ENCODE peak calls at places on chromosomes 2 and 18, in six cellular contexts. J is HL-60; A is IMR-90; U is cardiac fibroblast; Y is MCF 10A; R is CD8-positive, alpha-beta T cell. K is an unnamed sample.

GRCh38 chr2:129936334-129936934 is 43.0 kb upstream of the RAB6C start:
- DNase-seq in R (peak), U (peak), J (peak), A (no peak), Y (no peak), K (peak)

GRCh38 chr2:61145990-61146389 is 16.0 kb upstream of the C2orf74 start:
- DNase-seq in U (no peak), Y (no peak), A (no peak), J (no peak), R (no peak), K (no peak)

GRCh38 chr2:168470880-168471475 is 14.9 kb downstream of the CERS6 start:
- DNase-seq in R (no peak), A (no peak), Y (no peak), U (no peak), J (no peak), K (no peak)

GRCh38 chr2:197675246-197675645 is at the start of gene RFTN2:
- DNase-seq in Y (no peak), U (no peak), J (no peak), R (no peak), A (peak), K (no peak)

GRCh38 chr18:21071071-21071470 is 40.5 kb downstream of the ROCK1 start:
- DNase-seq in R (no peak), U (no peak), A (no peak), J (no peak), Y (no peak), K (no peak)

GRCh38 chr2:227818569-227819397 is 5.1 kb downstream of the CCL20 start:
- DNase-seq in J (peak), U (peak), Y (peak), A (no peak), R (no peak), K (no peak)

GRCh38 chr2:42047488-42048317 is at the start of gene PKDCC:
- DNase-seq in R (peak), A (peak), U (peak), J (no peak), Y (peak), K (peak)

GRCh38 chr2:1747065-1747941 is 3.0 kb upstream of the PXDN start:
- DNase-seq in R (no peak), A (no peak), J (no peak), Y (no peak), U (no peak), K (peak)

GRCh38 chr2:11967946-11968465 is 221.6 kb downstream of the LPIN1 start:
- DNase-seq in A (peak), J (no peak), R (no peak), U (peak), Y (peak), K (no peak)

GRCh38 chr2:45119038-45119437 is 109.8 kb upstream of the SIX2 start:
- DNase-seq in J (no peak), Y (peak), U (peak), A (peak), R (no peak), K (no peak)

GRCh38 chr18:72407048-72407447 is 137.1 kb downstream of the CBLN2 start:
- DNase-seq in Y (no peak), U (no peak), R (no peak), A (no peak), J (no peak), K (no peak)

GRCh38 chr18:79972720-79973119 is 8.3 kb downstream of the HSBP1L1 start:
- DNase-seq in A (no peak), Y (no peak), J (no peak), U (no peak), R (no peak), K (no peak)

GRCh38 chr18:58402247-58402646 is 226.6 kb downstream of the ALPK2 start:
- DNase-seq in R (no peak), Y (peak), A (no peak), J (no peak), U (peak), K (peak)

GRCh38 chr2:217469203-217469810 is 533.5 kb downstream of the TNS1 start:
- DNase-seq in A (peak), R (no peak), Y (no peak), J (no peak), U (no peak), K (no peak)

GRCh38 chr18:26806224-26806623 is 59.3 kb downstream of the AQP4 start:
- DNase-seq in J (no peak), U (no peak), A (no peak), Y (no peak), R (no peak), K (no peak)

GRCh38 chr18:26804474-26804873 is 61.0 kb downstream of the AQP4 start:
- DNase-seq in A (no peak), U (no peak), J (no peak), Y (no peak), R (no peak), K (no peak)

GRCh38 chr18:26802330-26803200 is 62.9 kb downstream of the AQP4 start:
- DNase-seq in R (no peak), J (no peak), U (no peak), Y (peak), A (no peak), K (no peak)

GRCh38 chr18:26803643-26804042 is 61.9 kb downstream of the AQP4 start:
- DNase-seq in J (no peak), R (no peak), A (no peak), Y (peak), U (no peak), K (no peak)
- TF ChIP-seq CTCF in J (no peak), R (no peak), A (no peak), Y (no peak), U (no peak), K (no peak)

GRCh38 chr2:50402654-50402960 is 629.3 kb downstream of the NRXN1 start:
- DNase-seq in Y (no peak), R (no peak), J (no peak), U (no peak), A (no peak), K (no peak)
- TF ChIP-seq CTCF in Y (no peak), R (no peak), J (no peak), U (no peak), A (no peak), K (peak)

DNA sequence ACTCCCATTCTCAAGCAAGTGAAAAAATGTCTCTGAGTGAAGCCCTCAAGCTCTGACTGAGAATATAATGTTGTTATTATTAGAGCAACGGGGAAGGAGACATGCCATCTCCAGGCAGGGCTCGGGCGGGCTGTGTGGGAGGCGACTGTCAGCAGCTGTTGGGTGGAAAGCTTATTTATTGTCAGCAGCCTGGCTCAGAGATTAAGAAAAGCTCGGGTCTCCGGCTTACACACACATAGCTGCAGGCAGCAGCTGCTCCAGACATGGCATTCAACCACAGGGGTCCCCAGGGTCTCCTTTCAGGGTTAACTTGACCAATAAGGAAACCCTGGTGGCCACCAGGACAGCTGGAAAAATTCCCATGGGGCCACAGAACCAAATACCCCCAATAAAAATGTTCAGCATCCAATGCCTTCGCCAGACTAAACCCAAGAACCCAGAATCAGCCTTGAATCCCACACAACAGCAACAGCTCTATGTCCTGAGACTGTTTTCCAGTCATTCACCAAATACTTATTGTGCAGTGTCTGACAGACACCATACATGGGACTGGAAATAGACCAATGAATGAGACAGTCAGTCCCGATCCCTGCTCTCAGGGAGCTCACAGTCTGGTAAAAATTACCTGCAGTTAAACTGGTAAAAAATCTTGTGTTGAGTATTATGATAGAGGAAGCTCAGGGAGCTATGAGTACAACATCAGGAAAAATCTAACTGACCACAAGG is 70.5 kb upstream of the RTN4 start:
- DNase-seq in U (peak), Y (no peak), A (peak), R (no peak), J (no peak), K (no peak)
- TF ChIP-seq CTCF in U (no peak), Y (no peak), A (no peak), R (no peak), J (no peak), K (no peak)

DNA sequence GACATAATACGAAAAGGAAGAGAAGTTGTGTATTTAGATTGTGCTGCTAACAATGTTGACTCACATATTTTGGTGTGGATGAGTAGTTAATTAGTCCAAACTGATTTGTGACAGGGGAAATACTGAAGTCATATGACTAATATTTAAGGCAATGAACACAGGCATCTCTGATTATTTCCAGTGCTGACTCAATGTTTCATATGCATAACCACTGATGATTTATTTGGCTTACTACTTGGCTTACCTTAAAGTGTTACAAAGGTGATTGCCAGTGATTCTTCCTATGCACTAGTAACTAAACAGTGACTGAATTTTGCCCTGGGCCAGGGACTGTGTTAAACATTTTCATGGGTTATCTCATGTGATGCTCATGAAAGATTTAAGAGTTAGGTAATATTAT is 722.6 kb downstream of the METTL4 start:
- DNase-seq in R (no peak), U (no peak), J (no peak), Y (peak), A (no peak), K (no peak)
- TF ChIP-seq CTCF in R (no peak), U (no peak), J (no peak), Y (no peak), A (no peak), K (no peak)

DNA sequence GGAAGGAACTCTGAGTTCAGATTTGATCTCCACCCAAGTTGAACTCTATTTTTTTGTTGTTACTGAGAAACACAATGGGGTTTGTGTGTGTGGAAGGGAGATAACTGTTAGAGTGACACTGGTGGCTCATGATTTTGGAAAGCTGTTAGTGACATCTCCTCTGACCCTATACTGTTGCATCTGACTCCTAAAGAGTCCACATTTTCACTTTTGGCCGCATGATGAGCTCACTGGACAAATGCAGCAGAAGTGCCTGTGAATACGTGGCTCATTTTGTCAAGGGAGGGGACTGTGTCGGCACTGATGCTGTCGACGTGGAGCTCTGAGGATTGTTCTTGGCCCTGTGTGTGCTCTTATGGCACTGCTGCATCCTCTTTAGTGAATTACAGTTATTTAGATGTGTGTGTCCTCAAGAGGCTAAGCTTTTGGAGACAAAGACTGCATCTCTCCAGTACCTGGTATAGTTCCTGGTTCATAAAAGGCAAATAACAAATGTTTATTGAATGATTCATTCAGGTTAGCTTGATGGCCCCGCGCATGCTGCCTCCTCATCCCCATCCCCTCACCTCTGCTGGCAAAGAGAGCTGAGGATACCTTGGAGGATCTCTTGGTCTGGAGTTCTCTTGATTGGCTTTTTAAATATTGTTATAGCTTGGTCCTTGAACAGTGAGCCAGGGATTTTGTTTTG is 135.4 kb downstream of the PHLPP1 start:
- DNase-seq in J (no peak), U (no peak), R (no peak), A (no peak), Y (no peak), K (no peak)
- TF ChIP-seq CTCF in J (no peak), U (no peak), R (no peak), A (no peak), Y (no peak), K (no peak)